ENCODE peak calls at places on chromosomes 5 and 9, in eight cellular contexts. F is iPS-NIHi11, W is NCI-H1930, N is astrocyte, K is RPMI8226, T is iris pigment epithelial cell, A is esophagus squamous epithelium, Y is WTC11. E is an unnamed sample.

GRCh38 chr5:3364433-3364832 is 231.2 kb upstream of the IRX1 start:
- DNase-seq in F (no peak), T (no peak), W (no peak), K (no peak), N (no peak), A (no peak), Y (no peak), E (no peak)

GRCh38 chr5:56012281-56012963 is 17.7 kb upstream of the IL6ST start:
- DNase-seq in F (no peak), T (peak), W (no peak), K (peak), Y (no peak), A (no peak), N (peak), E (no peak)

GRCh38 chr5:13771011-13771571 is 173.4 kb downstream of the DNAH5 start:
- DNase-seq in A (no peak), N (peak), W (no peak), F (no peak), Y (no peak), T (peak), K (no peak), E (peak)

GRCh38 chr9:124225945-124226344 is 31.8 kb upstream of the NEK6 start:
- DNase-seq in F (no peak), Y (no peak), A (no peak), N (no peak), K (no peak), W (no peak), T (no peak), E (no peak)

GRCh38 chr5:43874772-43875171 is 271.8 kb downstream of the NNT start:
- DNase-seq in W (no peak), T (no peak), F (no peak), K (no peak), Y (no peak), A (no peak), N (no peak), E (peak)

GRCh38 chr9:134655591-134656333 is 14.2 kb downstream of the COL5A1 start:
- DNase-seq in W (no peak), N (no peak), T (no peak), F (no peak), Y (no peak), A (no peak), K (no peak), E (no peak)

GRCh38 chr9:36928670-36929349 is 105.3 kb downstream of the PAX5 start:
- DNase-seq in K (no peak), A (no peak), F (no peak), W (no peak), Y (no peak), N (peak), T (peak), E (peak)

GRCh38 chr9:134435527-134436355 is 109.5 kb downstream of the RXRA start:
- DNase-seq in W (no peak), K (peak), N (no peak), A (no peak), T (no peak), Y (no peak), F (no peak), E (no peak)

GRCh38 chr5:1386274-1386717 is 41.4 kb upstream of the CLPTM1L start:
- DNase-seq in A (no peak), F (peak), K (peak), T (peak), Y (peak), N (peak), W (no peak), E (no peak)

GRCh38 chr5:146042628-146043279 is 62.6 kb downstream of the PLAC8L1 start:
- DNase-seq in K (no peak), N (peak), A (no peak), W (no peak), Y (no peak), F (no peak), T (peak), E (peak)

GRCh38 chr5:36836831-36837230 is 39.7 kb upstream of the NIPBL start:
- DNase-seq in Y (no peak), W (no peak), F (no peak), A (no peak), T (no peak), K (no peak), N (no peak), E (no peak)

GRCh38 chr9:77422969-77423368 is 225.2 kb downstream of the GNA14 start:
- DNase-seq in N (no peak), T (no peak), F (no peak), Y (no peak), W (no peak), K (no peak), A (no peak), E (no peak)

GRCh38 chr5:108016101-108016500 is 345.4 kb upstream of the EFNA5 start:
- DNase-seq in F (no peak), N (no peak), W (no peak), K (no peak), Y (no peak), A (no peak), T (no peak), E (no peak)

E was measured in LHCN-M2.